ENCODE peak calls at places on chromosomes 11 and 22, in eight cellular contexts. U is glutamatergic neuron; S is GM03348; F is stimulated activated CD4-positive, alpha-beta T cell treated with anti-CD3 and anti-CD28 coated beads, Interleukin-2, amount 100 ng/mL, for 48 hours; C is activated CD8-positive, alpha-beta memory T cell treated with anti-CD3 and anti-CD28 coated beads for 1 hour; X is transverse colon; D is caudate nucleus; N is neuronal stem cell. Z is an unnamed sample.
A peak's percentile ranks its signal among the peaks of the same experiment; 100 is the strongest.

GRCh38 chr22:39530692-39531331 is 1.7 kb downstream of the RPS19BP1 start:
- DNase-seq in U (no peak), S (peak; percentile 55), F (no peak), C (no peak), X (no peak), D (no peak), N (no peak), Z (no peak)

GRCh38 chr11:79236541-79236971 is 204.3 kb downstream of the TENM4 start:
- DNase-seq in U (no peak), S (peak; percentile 84), F (no peak), C (no peak), X (no peak), D (no peak), N (no peak), Z (no peak)

GRCh38 chr11:108871152-108871551 is 206.3 kb downstream of the DDX10 start:
- DNase-seq in U (peak; percentile 47), S (peak; percentile 31), F (no peak), C (no peak), X (no peak), D (no peak), N (no peak), Z (no peak)

GRCh38 chr11:66969584-66970205 is 5.4 kb upstream of the C11orf86 start:
- DNase-seq in U (no peak), S (peak; percentile 81), F (no peak), C (no peak), X (no peak), D (no peak), N (no peak), Z (no peak)

GRCh38 chr11:35031869-35032268 is 107.1 kb upstream of the CD44 start:
- DNase-seq in U (no peak), S (no peak), F (no peak), C (no peak), X (no peak), D (no peak), N (no peak), Z (no peak)

GRCh38 chr11:100586346-100587101 is 100.6 kb upstream of the ARHGAP42 start:
- DNase-seq in U (no peak), S (no peak), F (no peak), C (no peak), X (no peak), D (no peak), N (no peak), Z (no peak)

GRCh38 chr11:35142481-35143207 is 3.7 kb downstream of the CD44 start:
- DNase-seq in U (no peak), S (peak; percentile 65), F (no peak), C (no peak), X (peak; percentile 42), D (no peak), N (no peak), Z (no peak)

GRCh38 chr11:115215694-115216615 is 288.3 kb downstream of the CADM1 start:
- DNase-seq in U (peak; percentile 25), S (no peak), F (no peak), C (no peak), X (no peak), D (no peak), N (no peak), Z (no peak)

GRCh38 chr11:106333678-106334077 is 256.2 kb downstream of the AASDHPPT start:
- DNase-seq in U (no peak), S (no peak), F (no peak), C (no peak), X (no peak), D (no peak), N (no peak), Z (no peak)

GRCh38 chr11:36945384-36945783 is 347.3 kb upstream of the RAG2 start:
- DNase-seq in U (no peak), S (peak; percentile 14), F (no peak), C (no peak), X (no peak), D (no peak), N (no peak), Z (no peak)

GRCh38 chr22:27122561-27122960 is 465.2 kb downstream of the MIAT start:
- DNase-seq in U (no peak), S (no peak), F (no peak), C (no peak), X (no peak), D (no peak), N (no peak), Z (no peak)

GRCh38 chr22:24555160-24555495 is 190 bp upstream of the GUCD1 start:
- DNase-seq in U (peak; percentile 99), S (peak; percentile 100), F (peak; percentile 100), C (peak; percentile 97), X (peak; percentile 100), D (peak; percentile 99), N (peak; percentile 99), Z (peak; percentile 100)

GRCh38 chr11:61545341-61545740 is 35.5 kb downstream of the SYT7 start:
- DNase-seq in U (no peak), S (peak; percentile 45), F (no peak), C (no peak), X (no peak), D (no peak), N (no peak), Z (no peak)

GRCh38 chr11:132942611-132943324 is 589.5 kb downstream of the OPCML start:
- DNase-seq in U (peak; percentile 50), S (peak; percentile 35), F (no peak), C (no peak), X (no peak), D (no peak), N (peak; percentile 14), Z (no peak)

GRCh38 chr22:41927813-41928212 is 1.2 kb upstream of the TNFRSF13C start:
- DNase-seq in U (no peak), S (no peak), F (no peak), C (no peak), X (no peak), D (no peak), N (no peak), Z (no peak)

GRCh38 chr11:113339909-113340569 is 25.7 kb downstream of the TTC12 start:
- DNase-seq in U (no peak), S (no peak), F (no peak), C (no peak), X (no peak), D (no peak), N (no peak), Z (no peak)

GRCh38 chr22:24554316-24555159 is at the start of gene GUCD1:
- DNase-seq in U (no peak), S (peak; percentile 40), F (peak; percentile 14), C (no peak), X (peak; percentile 52), D (no peak), N (no peak), Z (peak; percentile 65)

GRCh38 chr11:117523680-117524079 is 196.0 kb downstream of the CEP164 start:
- DNase-seq in U (no peak), S (peak; percentile 76), F (no peak), C (no peak), X (no peak), D (no peak), N (no peak), Z (no peak)

GRCh38 chr11:34639545-34639944 is 18.7 kb downstream of the EHF start:
- DNase-seq in U (no peak), S (no peak), F (no peak), C (no peak), X (peak; percentile 55), D (no peak), N (no peak), Z (no peak)

GRCh38 chr22:37701121-37701786 is 4.4 kb downstream of the TRIOBP start:
- DNase-seq in U (no peak), S (no peak), F (no peak), C (no peak), X (no peak), D (no peak), N (no peak), Z (no peak)

GRCh38 chr11:8408151-8408930 is 144.7 kb upstream of the LMO1 start:
- DNase-seq in U (no peak), S (no peak), F (no peak), C (no peak), X (no peak), D (no peak), N (no peak), Z (no peak)

GRCh38 chr11:30128269-30128932 is 102.4 kb upstream of the FSHB start:
- DNase-seq in U (no peak), S (peak; percentile 51), F (no peak), C (no peak), X (no peak), D (no peak), N (peak; percentile 20), Z (no peak)

GRCh38 chr11:1970956-1971355 is 23.8 kb downstream of the MRPL23 start:
- DNase-seq in U (peak; percentile 4), S (no peak), F (no peak), C (no peak), X (no peak), D (no peak), N (no peak), Z (no peak)

GRCh38 chr11:9663699-9664275 is at the start of gene SWAP70:
- DNase-seq in U (peak; percentile 94), S (peak; percentile 94), F (peak; percentile 69), C (no peak), X (peak; percentile 93), D (peak; percentile 74), N (peak; percentile 80), Z (peak; percentile 96)

GRCh38 chr11:72683782-72684200 is 9.6 kb upstream of the PDE2A start:
- DNase-seq in U (peak; percentile 92), S (peak; percentile 83), F (peak; percentile 74), C (no peak), X (peak; percentile 60), D (peak; percentile 51), N (peak; percentile 66), Z (peak; percentile 78)

GRCh38 chr11:68038718-68039525 is at the start of gene TCIRG1:
- DNase-seq in U (no peak), S (peak; percentile 97), F (peak; percentile 63), C (no peak), X (peak; percentile 92), D (peak; percentile 51), N (peak; percentile 35), Z (peak; percentile 93)

GRCh38 chr11:33622231-33622630 is 78.4 kb downstream of the C11orf91 start:
- DNase-seq in U (no peak), S (peak; percentile 61), F (no peak), C (no peak), X (no peak), D (no peak), N (no peak), Z (no peak)

GRCh38 chr22:46149493-46149997 is 781 bp upstream of the PPARA start:
- DNase-seq in U (peak; percentile 47), S (peak; percentile 35), F (no peak), C (no peak), X (peak; percentile 79), D (no peak), N (peak; percentile 48), Z (peak; percentile 42)

GRCh38 chr11:111535281-111535680 is 5.2 kb upstream of the LAYN start:
- DNase-seq in U (no peak), S (no peak), F (no peak), C (no peak), X (no peak), D (no peak), N (no peak), Z (no peak)

GRCh38 chr22:29270475-29271271 is 2.6 kb downstream of the EWSR1 start:
- DNase-seq in U (no peak), S (no peak), F (no peak), C (no peak), X (no peak), D (no peak), N (no peak), Z (no peak)

GRCh38 chr11:118645066-118645715 is 34.3 kb downstream of the TREH start:
- DNase-seq in U (no peak), S (no peak), F (no peak), C (no peak), X (no peak), D (no peak), N (no peak), Z (no peak)

GRCh38 chr11:97687106-97687505 is 1297.3 kb downstream of the JRKL start:
- DNase-seq in U (no peak), S (no peak), F (no peak), C (no peak), X (no peak), D (no peak), N (no peak), Z (no peak)

Z was measured in Peyer's patch.